ENCODE peak calls at places on chromosomes 2 and 18, in four cellular contexts. One of them, this sample, is unnamed.

GRCh38 chr2:37851428-37851827 is 73.7 kb upstream of the RMDN2 start:
- DNase-seq in K562: no peak
- DNase-seq in H1: no peak
- DNase-seq in SK-N-SH: peak; percentile 45
- DNase-seq in this sample: no peak

GRCh38 chr2:205407984-205408383 is 274.3 kb upstream of the NRP2 start:
- DNase-seq in K562: no peak
- DNase-seq in SK-N-SH: peak; percentile 21
- DNase-seq in H1: no peak
- DNase-seq in this sample: no peak

GRCh38 chr2:157172866-157173578 is 84.5 kb upstream of the GALNT5 start:
- DNase-seq in H1: no peak
- DNase-seq in K562: no peak
- DNase-seq in SK-N-SH: no peak
- DNase-seq in this sample: no peak

GRCh38 chr2:218329027-218329825 is 27.4 kb upstream of the CATIP start:
- DNase-seq in H1: no peak
- DNase-seq in SK-N-SH: no peak
- DNase-seq in K562: no peak
- DNase-seq in this sample: no peak

GRCh38 chr18:903703-904102 is 968 bp upstream of the ADCYAP1 start:
- DNase-seq in K562: peak; percentile 75
- DNase-seq in H1: no peak
- DNase-seq in SK-N-SH: no peak
- DNase-seq in this sample: peak; percentile 83

GRCh38 chr2:143717053-143717452 is 587.8 kb downstream of the ARHGAP15 start:
- DNase-seq in H1: no peak
- DNase-seq in SK-N-SH: peak; percentile 71
- DNase-seq in K562: no peak
- DNase-seq in this sample: no peak

GRCh38 chr2:205712508-205712907 is 30.2 kb downstream of the NRP2 start:
- DNase-seq in H1: no peak
- DNase-seq in SK-N-SH: no peak
- DNase-seq in K562: no peak
- DNase-seq in this sample: no peak

GRCh38 chr2:10982931-10983701 is 71.4 kb downstream of the KCNF1 start:
- DNase-seq in K562: no peak
- DNase-seq in H1: no peak
- DNase-seq in SK-N-SH: no peak
- DNase-seq in this sample: no peak

DNA sequence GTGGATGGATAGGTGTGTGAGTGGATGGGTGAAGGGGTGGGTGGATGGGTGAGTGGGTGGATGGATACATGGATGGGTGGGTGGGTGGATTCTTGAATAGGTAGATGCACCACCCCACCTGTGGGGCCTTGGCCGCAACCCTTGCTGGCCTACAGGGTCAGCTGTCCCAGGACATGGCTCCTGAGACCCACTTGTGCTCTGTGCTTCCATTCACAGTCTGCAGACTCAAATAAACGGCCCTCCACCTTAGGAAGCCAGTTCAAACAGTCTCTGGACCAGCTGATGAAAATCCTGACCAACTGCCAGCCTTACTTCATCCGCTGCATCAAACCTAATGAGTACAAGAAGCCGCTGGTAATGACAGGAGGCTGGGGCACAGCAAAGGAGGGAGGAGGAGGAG is 54.4 kb downstream of the MYO7B start:
- DNase-seq in SK-N-SH: no peak
- DNase-seq in H1: no peak
- DNase-seq in K562: no peak
- DNase-seq in this sample: no peak
- TF ChIP-seq TEAD4 in SK-N-SH: no peak
- TF ChIP-seq TEAD4 in H1: no peak
- TF ChIP-seq TEAD4 in K562: no peak
- TF ChIP-seq TEAD4 in this sample: no peak

GRCh38 chr18:44410740-44411139 is 269.9 kb upstream of the SETBP1 start:
- DNase-seq in H1: no peak
- DNase-seq in K562: no peak
- DNase-seq in SK-N-SH: no peak
- DNase-seq in this sample: no peak

GRCh38 chr18:44409071-44409470 is 271.6 kb upstream of the SETBP1 start:
- DNase-seq in K562: no peak
- DNase-seq in H1: no peak
- DNase-seq in SK-N-SH: no peak
- DNase-seq in this sample: no peak

GRCh38 chr18:44411971-44412370 is 268.7 kb upstream of the SETBP1 start:
- DNase-seq in H1: no peak
- DNase-seq in SK-N-SH: no peak
- DNase-seq in K562: no peak
- DNase-seq in this sample: no peak

GRCh38 chr18:44409524-44409923 is 271.2 kb upstream of the SETBP1 start:
- DNase-seq in H1: no peak
- DNase-seq in K562: no peak
- DNase-seq in SK-N-SH: no peak
- DNase-seq in this sample: no peak

GRCh38 chr18:44411277-44411900 is 269.3 kb upstream of the SETBP1 start:
- DNase-seq in SK-N-SH: no peak
- DNase-seq in K562: no peak
- DNase-seq in H1: no peak
- DNase-seq in this sample: no peak
- TF ChIP-seq TEAD4 in SK-N-SH: no peak
- TF ChIP-seq TEAD4 in K562: no peak
- TF ChIP-seq TEAD4 in H1: no peak
- TF ChIP-seq TEAD4 in this sample: no peak

GRCh38 chr2:122883849-122884248 is 1128.4 kb downstream of the TSN start:
- DNase-seq in H1: no peak
- DNase-seq in SK-N-SH: no peak
- DNase-seq in K562: no peak
- DNase-seq in this sample: no peak
- TF ChIP-seq TEAD4 in H1: no peak
- TF ChIP-seq TEAD4 in SK-N-SH: no peak
- TF ChIP-seq TEAD4 in K562: no peak
- TF ChIP-seq TEAD4 in this sample: no peak

GRCh38 chr2:47086571-47086970 is 68.5 kb downstream of the STPG4 start:
- DNase-seq in K562: no peak
- DNase-seq in SK-N-SH: peak; percentile 91
- DNase-seq in H1: no peak
- DNase-seq in this sample: no peak

GRCh38 chr2:47091118-47091517 is 64.0 kb downstream of the STPG4 start:
- DNase-seq in H1: no peak
- DNase-seq in K562: no peak
- DNase-seq in SK-N-SH: no peak
- DNase-seq in this sample: no peak

GRCh38 chr2:47088371-47089082 is 66.6 kb downstream of the STPG4 start:
- DNase-seq in H1: no peak
- DNase-seq in SK-N-SH: peak; percentile 87
- DNase-seq in K562: peak; percentile 49
- DNase-seq in this sample: no peak

GRCh38 chr2:47087051-47087450 is 68.1 kb downstream of the STPG4 start:
- DNase-seq in H1: no peak
- DNase-seq in K562: no peak
- DNase-seq in SK-N-SH: peak; percentile 55
- DNase-seq in this sample: no peak

GRCh38 chr2:47089083-47089464 is 66.0 kb downstream of the STPG4 start:
- DNase-seq in H1: no peak
- DNase-seq in K562: peak; percentile 73
- DNase-seq in SK-N-SH: peak; percentile 38
- DNase-seq in this sample: no peak
- TF ChIP-seq TEAD4 in H1: no peak
- TF ChIP-seq TEAD4 in K562: no peak
- TF ChIP-seq TEAD4 in SK-N-SH: no peak
- TF ChIP-seq TEAD4 in this sample: no peak